ENCODE peak calls at places on chromosomes 5 and 9, in five cellular contexts. M is endodermal cell, U is pancreas, V is A549, O is left lung. Z is an unnamed sample.

GRCh38 chr5:72244862-72245371 is 75.1 kb downstream of the MRPS27 start:
- DNase-seq in M (peak; percentile 69), U (no peak), V (peak; percentile 19), O (no peak), Z (peak; percentile 51)

GRCh38 chr5:149766460-149767277 is 36.6 kb downstream of the PPARGC1B start:
- DNase-seq in M (no peak), U (no peak), V (no peak), O (no peak), Z (no peak)

GRCh38 chr5:66223637-66224036 is 79.5 kb downstream of the SREK1 start:
- DNase-seq in M (peak; percentile 76), U (no peak), V (no peak), O (no peak), Z (no peak)

GRCh38 chr5:60844429-60844890 is 391 bp upstream of the ELOVL7 start:
- DNase-seq in M (no peak), U (no peak), V (peak; percentile 56), O (no peak), Z (no peak)

GRCh38 chr5:164934561-164934960 is 1429.1 kb downstream of the MAT2B start:
- DNase-seq in M (peak; percentile 40), U (no peak), V (no peak), O (no peak), Z (no peak)

GRCh38 chr5:173383711-173384110 is 55.5 kb upstream of the STC2 start:
- DNase-seq in M (no peak), U (no peak), V (no peak), O (no peak), Z (no peak)

GRCh38 chr5:80479713-80480112 is 8.2 kb upstream of the FAM151B start:
- DNase-seq in M (no peak), U (no peak), V (no peak), O (no peak), Z (no peak)

GRCh38 chr5:176870110-176870591 is 29.0 kb downstream of the HK3 start:
- DNase-seq in M (peak; percentile 93), U (no peak), V (peak; percentile 85), O (peak; percentile 76), Z (peak; percentile 57)

GRCh38 chr9:128091144-128091543 is 23.1 kb downstream of the SLC25A25 start:
- DNase-seq in M (peak; percentile 92), U (no peak), V (no peak), O (no peak), Z (peak; percentile 61)

GRCh38 chr5:75374394-75374814 is 37.4 kb downstream of the HMGCR start:
- DNase-seq in M (no peak), U (no peak), V (no peak), O (no peak), Z (no peak)

GRCh38 chr5:150672237-150672883 is 11.3 kb downstream of the MYOZ3 start:
- DNase-seq in M (peak; percentile 92), U (no peak), V (no peak), O (peak; percentile 86), Z (peak; percentile 56)

GRCh38 chr9:3157011-3157410 is 313.1 kb upstream of the PUM3 start:
- DNase-seq in M (no peak), U (no peak), V (no peak), O (no peak), Z (no peak)

GRCh38 chr9:121399126-121399882 is 29.3 kb upstream of the STOM start:
- DNase-seq in M (no peak), U (no peak), V (no peak), O (no peak), Z (no peak)

GRCh38 chr5:136073714-136074113 is 44.9 kb downstream of the TGFBI start:
- DNase-seq in M (peak; percentile 36), U (no peak), V (no peak), O (no peak), Z (no peak)

GRCh38 chr5:133114166-133114932 is 62.5 kb downstream of the HSPA4 start:
- DNase-seq in M (no peak), U (no peak), V (no peak), O (no peak), Z (no peak)

GRCh38 chr5:175654346-175654745 is 3.5 kb upstream of the HRH2 start:
- DNase-seq in M (no peak), U (no peak), V (no peak), O (no peak), Z (no peak)

GRCh38 chr9:115845648-115846312 is 307.8 kb upstream of the PAPPA start:
- DNase-seq in M (peak; percentile 53), U (no peak), V (peak; percentile 23), O (no peak), Z (peak; percentile 55)

GRCh38 chr9:115850548-115851304 is 302.9 kb upstream of the PAPPA start:
- DNase-seq in M (no peak), U (no peak), V (no peak), O (no peak), Z (no peak)

GRCh38 chr9:115847245-115847644 is 306.3 kb upstream of the PAPPA start:
- DNase-seq in M (no peak), U (no peak), V (no peak), O (no peak), Z (no peak)

GRCh38 chr9:115855458-115856133 is 298.0 kb upstream of the PAPPA start:
- DNase-seq in M (no peak), U (no peak), V (no peak), O (no peak), Z (no peak)

GRCh38 chr9:115849679-115850412 is 303.7 kb upstream of the PAPPA start:
- DNase-seq in M (no peak), U (no peak), V (no peak), O (no peak), Z (no peak)
- TF ChIP-seq CTCF in M (no peak), U (no peak), V (no peak), O (no peak), Z (no peak)

GRCh38 chr5:172283020-172283861 is at the start of gene UBTD2:
- DNase-seq in M (peak; percentile 92), U (peak; percentile 89), V (peak; percentile 87), O (peak; percentile 97), Z (peak; percentile 92)
- TF ChIP-seq CTCF in M (peak; percentile 80), U (peak; percentile 33), V (peak; percentile 68), O (peak; percentile 42), Z (peak; percentile 52)

DNA sequence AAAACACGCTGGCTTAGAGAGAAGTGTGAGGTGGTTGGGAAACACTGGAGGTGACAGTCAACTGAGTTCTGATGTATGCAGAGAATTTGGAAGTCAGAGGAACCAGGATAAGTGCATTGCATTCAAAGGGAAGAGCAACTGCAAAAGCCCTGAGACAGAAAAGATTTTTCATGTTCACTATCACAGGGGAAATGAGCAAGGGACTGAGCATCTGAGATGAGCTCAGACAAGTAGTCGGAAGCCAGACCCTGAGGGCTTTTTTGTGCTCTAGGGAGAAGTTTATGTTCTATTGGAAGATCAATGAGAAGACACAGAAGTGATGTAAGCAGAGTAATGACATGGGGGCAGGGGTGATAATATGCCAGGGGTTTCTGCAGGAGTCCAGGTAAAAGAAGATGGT is 97.5 kb downstream of the HTR4 start:
- DNase-seq in M (no peak), U (no peak), V (no peak), O (no peak), Z (no peak)
- TF ChIP-seq CTCF in M (no peak), U (no peak), V (no peak), O (no peak), Z (no peak)

GRCh38 chr5:140175367-140176027 is 509 bp downstream of the CYSTM1 start:
- DNase-seq in M (peak; percentile 86), U (peak; percentile 82), V (peak; percentile 74), O (peak; percentile 95), Z (peak; percentile 87)
- TF ChIP-seq CTCF in M (peak; percentile 50), U (no peak), V (no peak), O (no peak), Z (no peak)